ENCODE peak calls at places on chromosome 9, in seven cellular contexts. P is fibroblast of lung; F is ovary; A is PC-3; I is thyroid gland; J is pancreas; Y is CD8-positive, alpha-beta T cell. D is an unnamed sample.

GRCh38 chr9:122180633-122181032 is 20.9 kb downstream of the MORN5 start:
- DNase-seq in P (peak; percentile 59), F (no peak), A (peak; percentile 70), I (no peak), J (no peak), Y (no peak), D (no peak)

GRCh38 chr9:108565651-108566378 is 290.0 kb downstream of the ACTL7B start:
- DNase-seq in P (peak; percentile 94), F (peak; percentile 41), A (peak; percentile 90), I (peak; percentile 54), J (no peak), Y (no peak), D (no peak)

GRCh38 chr9:91785403-91785917 is 164.6 kb downstream of the ROR2 start:
- DNase-seq in P (no peak), F (no peak), A (no peak), I (no peak), J (no peak), Y (no peak), D (no peak)

GRCh38 chr9:131754846-131755245 is 15.0 kb upstream of the RAPGEF1 start:
- DNase-seq in P (no peak), F (no peak), A (no peak), I (no peak), J (no peak), Y (no peak), D (peak; percentile 29)

GRCh38 chr9:137812356-137813023 is 65.1 kb upstream of the CACNA1B start:
- DNase-seq in P (no peak), F (no peak), A (no peak), I (no peak), J (no peak), Y (no peak), D (peak; percentile 7)

GRCh38 chr9:126001581-126002225 is 254.5 kb downstream of the PBX3 start:
- DNase-seq in P (no peak), F (no peak), A (no peak), I (no peak), J (peak; percentile 33), Y (no peak), D (peak; percentile 37)

GRCh38 chr9:36398745-36399144 is 1.3 kb downstream of the RNF38 start:
- DNase-seq in P (peak; percentile 18), F (no peak), A (no peak), I (no peak), J (no peak), Y (no peak), D (no peak)

GRCh38 chr9:104808030-104808614 is 44.2 kb downstream of the NIPSNAP3B start:
- DNase-seq in P (peak; percentile 34), F (peak; percentile 41), A (peak; percentile 18), I (peak; percentile 54), J (no peak), Y (no peak), D (no peak)

GRCh38 chr9:125412166-125412565 is 150.5 kb downstream of the GAPVD1 start:
- DNase-seq in P (no peak), F (no peak), A (no peak), I (no peak), J (no peak), Y (no peak), D (no peak)

GRCh38 chr9:128762664-128763449 is 8.9 kb downstream of the ZER1 start:
- DNase-seq in P (no peak), F (no peak), A (no peak), I (no peak), J (no peak), Y (no peak), D (no peak)

GRCh38 chr9:89953824-89954223 is 349.0 kb downstream of the GADD45G start:
- DNase-seq in P (no peak), F (no peak), A (no peak), I (no peak), J (no peak), Y (no peak), D (no peak)

GRCh38 chr9:126508171-126508591 is 105.5 kb upstream of the LMX1B start:
- DNase-seq in P (no peak), F (no peak), A (no peak), I (no peak), J (no peak), Y (no peak), D (peak; percentile 63)

GRCh38 chr9:101409079-101409477 is 10.4 kb downstream of the ZNF189 start:
- DNase-seq in P (peak; percentile 47), F (no peak), A (no peak), I (no peak), J (no peak), Y (no peak), D (no peak)

GRCh38 chr9:104993291-104993963 is 65.5 kb upstream of the ABCA1 start:
- DNase-seq in P (peak; percentile 81), F (no peak), A (no peak), I (peak; percentile 77), J (no peak), Y (no peak), D (peak; percentile 79)

GRCh38 chr9:109323771-109324170 is 2.9 kb upstream of the EPB41L4B start:
- DNase-seq in P (no peak), F (no peak), A (no peak), I (no peak), J (no peak), Y (no peak), D (no peak)

GRCh38 chr9:121675969-121676822 is 24.8 kb downstream of the DAB2IP start:
- DNase-seq in P (no peak), F (no peak), A (no peak), I (peak; percentile 77), J (no peak), Y (no peak), D (peak; percentile 76)

GRCh38 chr9:137761032-137761431 is 116.5 kb upstream of the CACNA1B start:
- DNase-seq in P (no peak), F (no peak), A (no peak), I (no peak), J (no peak), Y (no peak), D (no peak)

GRCh38 chr9:114280636-114281315 is 42.1 kb upstream of the ORM1 start:
- DNase-seq in P (peak; percentile 57), F (peak; percentile 14), A (no peak), I (no peak), J (peak; percentile 15), Y (no peak), D (peak; percentile 64)

GRCh38 chr9:3299872-3300271 is 225.9 kb downstream of the RFX3 start:
- DNase-seq in P (no peak), F (no peak), A (no peak), I (no peak), J (no peak), Y (no peak), D (no peak)

GRCh38 chr9:125238127-125238914 is 2.8 kb downstream of the HSPA5 start:
- DNase-seq in P (no peak), F (no peak), A (no peak), I (no peak), J (no peak), Y (no peak), D (no peak)

GRCh38 chr9:89606567-89607311 is 1.9 kb downstream of the GADD45G start:
- DNase-seq in P (peak; percentile 7), F (peak; percentile 53), A (peak; percentile 55), I (peak; percentile 87), J (no peak), Y (no peak), D (peak; percentile 80)

GRCh38 chr9:113541019-113541900 is 77.7 kb downstream of the RGS3 start:
- DNase-seq in P (peak; percentile 50), F (no peak), A (peak; percentile 24), I (peak; percentile 50), J (peak; percentile 49), Y (no peak), D (no peak)

GRCh38 chr9:5817776-5818336 is 15.1 kb downstream of the ERMP1 start:
- DNase-seq in P (peak; percentile 47), F (no peak), A (peak; percentile 79), I (no peak), J (no peak), Y (no peak), D (no peak)

GRCh38 chr9:23702311-23702922 is 123.6 kb downstream of the ELAVL2 start:
- DNase-seq in P (no peak), F (no peak), A (peak; percentile 71), I (no peak), J (no peak), Y (no peak), D (no peak)

GRCh38 chr9:76835571-76836283 is 70.2 kb downstream of the PRUNE2 start:
- DNase-seq in P (peak; percentile 96), F (no peak), A (peak; percentile 38), I (no peak), J (no peak), Y (no peak), D (no peak)

GRCh38 chr9:111928342-111928720 is 31.7 kb downstream of the UGCG start:
- DNase-seq in P (no peak), F (no peak), A (peak; percentile 25), I (no peak), J (no peak), Y (no peak), D (no peak)
- H3K4me3 ChIP-seq in P (no peak overlapping the region), F (no peak overlapping the region), A (no peak overlapping the region), I (no peak overlapping the region), J (no peak overlapping the region), Y (no peak overlapping the region), D (no peak overlapping the region)

DNA sequence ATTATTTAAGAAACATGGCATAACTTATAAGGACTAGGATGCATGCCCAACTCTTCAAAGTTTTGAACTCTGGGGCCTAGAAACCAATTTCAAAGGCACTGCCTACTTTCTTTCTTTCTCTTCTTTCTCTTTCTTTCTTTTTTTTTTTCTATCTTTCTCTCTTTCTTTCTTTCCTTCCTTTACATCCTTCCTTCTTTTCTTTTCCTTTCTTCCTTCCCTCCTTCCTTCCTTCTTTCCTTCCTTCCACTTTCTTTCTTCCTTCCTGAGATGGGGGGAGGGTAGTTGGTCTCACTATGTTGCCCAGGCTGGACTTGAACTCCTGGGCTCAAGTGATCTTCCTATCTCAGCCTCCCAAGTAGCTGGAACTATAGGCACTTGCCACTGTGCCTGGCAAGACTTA is 15.9 kb upstream of the TOMM5 start:
- DNase-seq in P (no peak), F (no peak), A (no peak), I (no peak), J (no peak), Y (no peak), D (no peak)
- TF ChIP-seq CTCF in P (no peak), F (no peak), A (no peak), I (no peak), J (no peak), Y (no peak), D (no peak)

GRCh38 chr9:99235874-99236627 is 14.0 kb downstream of the SEC61B start:
- DNase-seq in P (no peak), F (no peak), A (no peak), I (no peak), J (no peak), Y (no peak), D (no peak)

GRCh38 chr9:99237356-99237755 is 15.3 kb downstream of the SEC61B start:
- DNase-seq in P (no peak), F (no peak), A (no peak), I (no peak), J (no peak), Y (no peak), D (no peak)

GRCh38 chr9:99235069-99235468 is 13.0 kb downstream of the SEC61B start:
- DNase-seq in P (no peak), F (no peak), A (no peak), I (no peak), J (no peak), Y (no peak), D (no peak)

GRCh38 chr9:99231708-99232107 is 9.6 kb downstream of the SEC61B start:
- DNase-seq in P (peak; percentile 8), F (no peak), A (peak; percentile 6), I (no peak), J (no peak), Y (no peak), D (no peak)

GRCh38 chr9:99234618-99235017 is 12.5 kb downstream of the SEC61B start:
- DNase-seq in P (no peak), F (no peak), A (no peak), I (no peak), J (no peak), Y (no peak), D (no peak)
- H3K27ac ChIP-seq in P (no peak overlapping the region), F (no peak overlapping the region), A (no peak overlapping the region), I (no peak overlapping the region), J (no peak overlapping the region), Y (no peak overlapping the region), D (no peak overlapping the region)

GRCh38 chr9:116099821-116100220 is 53.8 kb upstream of the PAPPA start:
- DNase-seq in P (peak; percentile 23), F (no peak), A (no peak), I (no peak), J (no peak), Y (no peak), D (no peak)
- H3K4me3 ChIP-seq in P (no peak overlapping the region), F (no peak overlapping the region), A (no peak overlapping the region), I (no peak overlapping the region), J (no peak overlapping the region), Y (no peak overlapping the region), D (no peak overlapping the region)